ENCODE peak calls at places on chromosomes 3 and 15, in six cellular contexts. C is NB4, L is mesothelial cell of epicardium, F is HFFc6, S is left lobe of liver, J is adrenal gland. P is an unnamed sample.
A peak's percentile ranks its signal among the peaks of the same experiment; 100 is the strongest.

GRCh38 chr3:49411550-49411967 is 217 bp downstream of the RHOA start:
- DNase-seq in C (peak; percentile 74), L (peak; percentile 69), F (no peak), S (peak; percentile 77), J (no peak), P (peak; percentile 79)

GRCh38 chr3:9955067-9955502 is 2.9 kb upstream of the PRRT3 start:
- DNase-seq in C (no peak), L (no peak), F (no peak), S (no peak), J (peak; percentile 49), P (no peak)

GRCh38 chr15:65518633-65519285 is 1.3 kb upstream of the DPP8 start:
- DNase-seq in C (no peak), L (no peak), F (no peak), S (no peak), J (no peak), P (no peak)

GRCh38 chr15:94083467-94083991 is 147.8 kb upstream of the MCTP2 start:
- DNase-seq in C (peak; percentile 27), L (no peak), F (peak; percentile 49), S (no peak), J (no peak), P (no peak)

GRCh38 chr3:52998781-52999509 is 46.9 kb downstream of the SFMBT1 start:
- DNase-seq in C (no peak), L (no peak), F (no peak), S (no peak), J (no peak), P (no peak)

GRCh38 chr3:111676177-111677021 is 81.3 kb upstream of the ZBED2 start:
- DNase-seq in C (no peak), L (no peak), F (peak; percentile 63), S (no peak), J (no peak), P (peak; percentile 49)

GRCh38 chr3:34619990-34620389 is 821.6 kb downstream of the PDCD6IP start:
- DNase-seq in C (no peak), L (no peak), F (no peak), S (no peak), J (no peak), P (no peak)

GRCh38 chr15:82139823-82140268 is 94.0 kb upstream of the MEX3B start:
- DNase-seq in C (peak; percentile 38), L (no peak), F (peak; percentile 58), S (no peak), J (no peak), P (no peak)